ENCODE peak calls at places on chromosomes 3 and 15, in nine cellular contexts. N is HFF-Myc, K is SJSA1, B is left ventricle myocardium inferior, O is colonic mucosa, J is A549, I is epithelial cell of esophagus, F is OCI-LY7, S is ascending aorta. L is an unnamed sample.

GRCh38 chr15:75842722-75843617 is at the start of gene UBE2Q2:
- DNase-seq in B (peak), I (peak), S (no peak), N (no peak), F (peak), O (peak), J (peak), K (peak), L (peak)

GRCh38 chr15:68305420-68305871 is 27.9 kb downstream of the FEM1B start:
- DNase-seq in F (no peak), I (peak), N (no peak), J (no peak), S (no peak), O (peak), B (no peak), K (peak), L (no peak)

GRCh38 chr15:53197426-53197839 is 407.3 kb upstream of the ONECUT1 start:
- DNase-seq in F (peak), I (peak), N (no peak), S (no peak), O (peak), B (peak), K (peak), J (peak), L (peak)

GRCh38 chr3:132160218-132160617 is 125.4 kb upstream of the CPNE4 start:
- DNase-seq in O (no peak), F (no peak), I (no peak), S (no peak), N (no peak), K (no peak), J (no peak), B (no peak), L (no peak)

GRCh38 chr3:71370467-71370866 is 213.1 kb downstream of the FOXP1 start:
- DNase-seq in S (no peak), B (no peak), I (no peak), O (no peak), N (no peak), K (no peak), F (no peak), J (no peak), L (no peak)

GRCh38 chr3:50342818-50343633 is 2.4 kb upstream of the RASSF1 start:
- DNase-seq in O (peak), K (no peak), I (no peak), J (no peak), F (no peak), N (no peak), B (no peak), S (no peak), L (no peak)

GRCh38 chr3:127687228-127687737 is 14.5 kb downstream of the ABTB1 start:
- DNase-seq in O (no peak), J (no peak), K (no peak), I (no peak), B (no peak), N (no peak), F (no peak), S (no peak), L (no peak)

GRCh38 chr3:23455084-23455483 is 252.0 kb downstream of the UBE2E2 start:
- DNase-seq in F (no peak), J (no peak), I (peak), K (no peak), N (peak), O (no peak), S (no peak), B (no peak), L (no peak)

GRCh38 chr3:40780341-40780800 is 255.6 kb downstream of the ZNF621 start:
- DNase-seq in B (peak), I (peak), J (no peak), F (no peak), K (peak), O (peak), N (no peak), S (no peak), L (no peak)

GRCh38 chr15:45224596-45225217 is 27.3 kb upstream of the SLC28A2 start:
- DNase-seq in K (no peak), N (no peak), I (no peak), S (no peak), F (no peak), O (no peak), B (no peak), J (no peak), L (no peak)

GRCh38 chr3:194225988-194226663 is 90.2 kb downstream of the HES1 start:
- DNase-seq in S (no peak), K (no peak), I (peak), F (no peak), O (no peak), N (no peak), B (no peak), J (no peak), L (no peak)

GRCh38 chr3:150172356-150172755 is 201.7 kb upstream of the PFN2 start:
- DNase-seq in B (no peak), S (no peak), N (no peak), O (no peak), J (no peak), K (no peak), F (no peak), I (no peak), L (no peak)

GRCh38 chr15:29270169-29270955 is 740 bp upstream of the NSMCE3 start:
- DNase-seq in J (no peak), K (no peak), F (peak), N (no peak), I (peak), S (no peak), B (no peak), O (peak), L (no peak)

GRCh38 chr3:28950614-28951013 is 330.3 kb upstream of the RBMS3 start:
- DNase-seq in O (no peak), F (no peak), S (no peak), K (no peak), J (no peak), I (no peak), B (no peak), N (no peak), L (no peak)

GRCh38 chr3:122942937-122943827 is 84.4 kb downstream of the SEMA5B start:
- DNase-seq in O (peak), N (peak), K (peak), F (peak), J (peak), I (peak), B (peak), S (no peak), L (no peak)

GRCh38 chr15:70169147-70169546 is 71.4 kb upstream of the TLE3 start:
- DNase-seq in J (no peak), S (no peak), K (no peak), N (no peak), F (no peak), I (no peak), B (no peak), O (no peak), L (no peak)

GRCh38 chr15:100167884-100168375 is 173.8 kb downstream of the ADAMTS17 start:
- DNase-seq in B (peak), I (no peak), F (no peak), J (no peak), K (no peak), S (no peak), N (no peak), O (no peak), L (no peak)

GRCh38 chr3:152105446-152105845 is 163.3 kb upstream of the MBNL1 start:
- DNase-seq in F (no peak), O (no peak), S (no peak), J (no peak), K (no peak), N (no peak), I (no peak), B (no peak), L (no peak)

GRCh38 chr15:25481208-25481862 is 42.5 kb upstream of the UBE3A start:
- DNase-seq in O (no peak), B (no peak), K (no peak), N (no peak), S (no peak), J (no peak), I (peak), F (no peak), L (no peak)

GRCh38 chr15:96324900-96325299 is 5.6 kb upstream of the NR2F2 start:
- DNase-seq in B (no peak), O (no peak), J (no peak), F (no peak), S (no peak), K (no peak), I (peak), N (no peak), L (no peak)

GRCh38 chr15:84666373-84666772 is 8.4 kb upstream of the NMB start:
- DNase-seq in S (no peak), B (no peak), N (no peak), O (no peak), F (no peak), J (no peak), K (no peak), I (no peak), L (no peak)

GRCh38 chr15:63038926-63039673 is 3.4 kb upstream of the TPM1 start:
- DNase-seq in N (no peak), J (no peak), K (no peak), I (peak), O (no peak), F (no peak), B (no peak), S (no peak), L (no peak)

GRCh38 chr3:84965141-84965540 is 6.4 kb downstream of the CADM2 start:
- DNase-seq in S (no peak), K (no peak), B (no peak), N (no peak), F (no peak), I (no peak), J (peak), O (no peak), L (peak)

GRCh38 chr3:13532661-13533060 is 16.3 kb upstream of the FBLN2 start:
- DNase-seq in N (no peak), S (no peak), K (no peak), J (no peak), O (no peak), B (no peak), I (no peak), F (no peak), L (no peak)

GRCh38 chr3:158668506-158668905 is 3.9 kb downstream of the LXN start:
- DNase-seq in F (no peak), B (no peak), O (no peak), I (no peak), K (no peak), S (no peak), N (no peak), J (no peak), L (no peak)

GRCh38 chr3:45967724-45968123 is 24.5 kb downstream of the CXCR6 start:
- DNase-seq in I (no peak), K (no peak), N (no peak), F (no peak), B (no peak), S (no peak), J (no peak), O (no peak), L (no peak)

GRCh38 chr3:21290557-21290956 is 460.5 kb downstream of the ZNF385D start:
- DNase-seq in B (no peak), O (no peak), K (no peak), N (no peak), S (no peak), I (no peak), F (no peak), J (peak), L (no peak)

GRCh38 chr3:143314291-143315093 is 194.9 kb downstream of the CHST2 start:
- DNase-seq in K (no peak), B (no peak), O (no peak), I (no peak), F (no peak), S (no peak), J (no peak), N (no peak), L (no peak)

GRCh38 chr3:59425942-59426341 is 376.1 kb upstream of the CFAP20DC start:
- DNase-seq in O (no peak), B (no peak), F (peak), S (no peak), N (no peak), K (no peak), I (peak), J (no peak), L (peak)

GRCh38 chr3:179720196-179720595 is 67.4 kb downstream of the USP13 start:
- DNase-seq in J (no peak), O (no peak), F (no peak), K (no peak), N (no peak), I (no peak), B (no peak), S (no peak), L (no peak)

GRCh38 chr3:83971693-83972092 is 987.1 kb upstream of the CADM2 start:
- DNase-seq in B (no peak), J (no peak), N (no peak), K (no peak), S (no peak), I (no peak), O (no peak), F (no peak), L (no peak)

GRCh38 chr3:174198199-174198598 is 660.9 kb upstream of the NAALADL2 start:
- DNase-seq in K (no peak), I (no peak), J (no peak), O (no peak), F (no peak), S (no peak), B (no peak), N (no peak), L (no peak)

DNA sequence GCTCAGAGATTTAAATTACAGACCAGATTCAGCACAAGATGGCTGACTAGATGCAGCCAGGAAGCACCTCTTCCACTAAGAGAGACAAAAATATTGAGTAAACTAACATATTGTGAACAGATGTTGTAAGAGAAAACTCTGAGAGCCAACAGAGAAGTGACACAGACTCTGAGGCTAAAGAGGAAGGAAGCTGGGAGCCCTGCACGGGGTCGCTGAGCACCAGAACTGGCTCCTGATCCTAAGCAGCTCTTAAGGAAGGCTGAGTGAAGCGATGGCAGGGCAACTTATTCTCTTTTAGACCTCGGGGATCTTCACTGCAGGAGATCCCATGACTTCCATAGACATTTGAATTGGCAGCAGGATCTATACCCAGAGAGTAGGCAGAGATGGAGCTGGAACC is 578.0 kb upstream of the GRM7 start:
- DNase-seq in O (no peak), F (peak), J (no peak), N (no peak), K (no peak), B (no peak), I (no peak), S (no peak), L (no peak)
- H3K4me3 ChIP-seq in O (no peak), F (no peak), J (no peak), N (no peak), K (no peak), B (no peak), I (no peak), S (no peak), L (no peak)

GRCh38 chr3:112498916-112499315 is 356 bp downstream of the BTLA start:
- DNase-seq in I (no peak), K (no peak), N (no peak), O (no peak), F (peak), S (no peak), B (no peak), J (no peak), L (no peak)
- H3K4me3 ChIP-seq in I (no peak), K (no peak), N (no peak), O (no peak), F (peak), S (no peak), B (no peak), J (no peak), L (no peak)

GRCh38 chr15:88638626-88639372 is at the start of gene ISG20:
- DNase-seq in S (peak), N (peak), F (peak), I (peak), O (peak), K (peak), J (peak), B (peak), L (peak)
- H3K4me3 ChIP-seq in S (peak), N (peak), F (peak), I (peak), O (peak), K (peak), J (peak), B (peak), L (peak)

DNA sequence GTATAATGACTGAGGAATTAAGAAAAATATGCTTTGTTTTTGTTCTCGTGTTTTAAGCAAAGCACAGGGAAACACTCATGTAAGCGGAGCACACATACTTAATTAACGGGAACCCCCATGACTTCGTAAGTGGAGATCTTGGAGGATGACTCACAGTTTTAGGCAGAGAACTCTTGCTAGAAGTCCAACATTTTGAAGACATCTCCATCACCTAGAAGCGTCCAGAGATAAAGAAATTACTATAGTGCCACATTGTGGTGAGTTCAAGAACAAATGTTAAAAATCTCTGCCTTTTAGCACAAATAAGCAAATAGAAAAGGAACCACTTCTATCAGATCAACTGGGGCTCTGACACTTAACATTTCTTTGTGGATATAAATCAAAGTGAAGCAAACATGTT is 194.1 kb upstream of the ARHGEF26 start:
- DNase-seq in J (peak), I (peak), O (no peak), F (peak), S (no peak), K (no peak), B (no peak), N (peak), L (no peak)
- H3K4me3 ChIP-seq in J (no peak), I (no peak), O (no peak), F (no peak), S (no peak), K (no peak), B (no peak), N (no peak), L (no peak)

GRCh38 chr3:32238027-32238815 is at the start of gene CMTM8:
- DNase-seq in S (no peak), N (no peak), J (peak), I (peak), O (peak), F (peak), K (no peak), B (peak), L (peak)

GRCh38 chr3:32238816-32239637 is 547 bp downstream of the CMTM8 start:
- DNase-seq in J (peak), K (no peak), F (peak), B (peak), I (peak), S (no peak), N (no peak), O (peak), L (no peak)

GRCh38 chr3:32241100-32241499 is 2.6 kb downstream of the CMTM8 start:
- DNase-seq in J (no peak), I (no peak), K (no peak), O (no peak), N (no peak), B (no peak), F (no peak), S (no peak), L (no peak)

GRCh38 chr3:32237670-32238026 is 832 bp upstream of the CMTM8 start:
- DNase-seq in O (no peak), S (no peak), F (no peak), K (no peak), J (no peak), I (no peak), B (no peak), N (no peak), L (no peak)

DNA sequence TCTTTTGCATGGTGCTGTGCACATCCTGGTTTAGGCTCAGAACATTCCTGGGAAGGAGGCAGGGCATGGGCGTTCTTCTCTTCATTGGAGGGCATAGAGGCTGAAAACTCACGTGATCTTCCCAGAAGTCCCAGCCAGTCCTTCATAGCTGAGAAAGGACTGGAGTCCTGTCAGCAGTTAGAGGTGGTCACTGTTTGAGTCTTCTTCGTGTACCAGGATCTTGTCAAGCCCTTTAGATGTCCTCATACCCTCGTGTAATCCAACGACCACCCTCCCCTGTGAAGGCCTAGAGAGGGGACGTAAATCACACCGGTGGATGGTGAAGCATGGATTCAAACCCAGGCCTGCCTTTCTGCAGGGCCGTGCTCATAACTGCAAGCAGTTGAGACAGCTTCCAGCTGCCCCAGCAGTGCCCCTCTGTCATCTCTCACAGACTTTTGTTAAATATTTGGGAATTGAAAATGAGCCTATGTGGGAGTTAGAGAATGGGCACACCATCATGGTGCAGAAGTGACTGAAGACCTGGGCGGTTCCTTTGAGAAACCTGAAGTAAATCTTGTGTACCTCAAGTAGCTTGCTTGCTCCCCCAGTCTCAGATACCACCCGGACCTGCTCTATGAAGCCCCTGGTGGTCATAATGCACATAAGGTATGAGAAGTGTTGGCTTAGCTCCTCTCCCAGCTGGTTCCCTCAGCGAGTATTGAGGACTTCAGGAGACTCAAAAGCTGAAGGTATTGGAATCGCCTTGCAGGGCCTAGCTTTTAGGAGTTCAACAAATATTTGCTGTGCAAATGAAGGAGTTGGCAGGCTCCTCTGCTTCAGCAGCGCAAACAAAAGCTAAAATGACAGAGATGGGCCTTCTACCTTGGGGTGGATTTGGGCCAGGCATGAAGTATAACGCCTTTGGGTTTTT is 1.4 kb downstream of the CMTM8 start:
- DNase-seq in F (peak), I (peak), O (peak), J (peak), S (no peak), B (no peak), K (no peak), N (no peak), L (peak)
- H3K4me3 ChIP-seq in F (peak), I (peak), O (peak), J (peak), S (peak), B (peak), K (no peak), N (no peak), L (peak)

DNA sequence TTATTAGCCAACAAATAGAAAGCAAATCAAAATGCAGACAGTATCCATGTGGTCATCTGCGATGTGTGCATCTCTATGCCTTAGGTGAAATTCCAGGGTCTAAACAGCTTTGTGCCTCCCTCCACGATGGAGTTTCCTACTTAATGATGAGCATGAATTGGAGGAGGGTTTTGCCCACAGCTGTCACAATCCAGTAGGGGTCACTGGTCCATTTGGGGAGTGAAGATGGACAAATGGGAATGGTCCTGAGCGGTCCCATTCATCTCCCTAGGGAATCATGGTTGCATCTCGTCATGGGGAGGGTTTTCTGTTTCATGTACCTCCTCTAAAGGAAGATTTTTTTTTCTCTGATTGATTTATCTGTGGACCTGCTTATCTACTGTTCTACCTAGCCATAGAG is 358.0 kb downstream of the PTPRG start:
- DNase-seq in O (no peak), S (no peak), F (no peak), J (no peak), N (no peak), B (no peak), K (no peak), I (no peak), L (no peak)
- H3K4me3 ChIP-seq in O (no peak), S (no peak), F (no peak), J (no peak), N (no peak), B (no peak), K (no peak), I (no peak), L (no peak)

DNA sequence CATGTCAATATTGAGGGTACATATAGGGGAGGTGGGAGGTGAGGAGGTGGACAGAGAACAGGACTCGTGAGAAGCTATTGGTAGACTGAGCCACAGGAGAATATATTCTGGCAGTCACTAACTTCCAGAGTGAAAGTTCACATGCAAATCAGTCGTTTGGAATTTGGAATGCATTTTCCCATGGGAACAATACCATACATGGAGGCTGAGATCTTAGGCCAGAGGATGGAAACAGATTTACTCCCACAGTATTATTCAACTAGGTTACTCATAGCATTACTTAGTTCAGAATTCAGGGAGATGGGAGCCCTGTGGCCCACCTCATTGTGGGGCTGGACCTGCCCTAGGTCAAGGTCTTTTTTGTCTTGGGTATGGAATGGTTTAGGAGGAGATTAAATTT is 36.4 kb upstream of the ABHD2 start:
- DNase-seq in K (no peak), F (no peak), B (no peak), O (no peak), I (no peak), J (no peak), N (no peak), S (no peak), L (no peak)
- H3K4me3 ChIP-seq in K (no peak), F (no peak), B (no peak), O (no peak), I (no peak), J (no peak), N (no peak), S (no peak), L (no peak)

L was measured in Jurkat, Clone E6-1.